ENCODE peak calls at places on chromosome 15, in nine cellular contexts. R is stimulated activated CD4-positive, alpha-beta T cell treated with anti-CD3 and anti-CD28 coated beads, Interleukin-15, amount 100 ng/mL, for 1 hour; I is activated naive CD4-positive, alpha-beta T cell; F is GM23248; C is GM13976; X is GM12865; D is mucosa of gallbladder; K is posterior cingulate gyrus; T is naive thymus-derived CD4-positive, alpha-beta T cell. Z is an unnamed sample.

GRCh38 chr15:92715753-92716152 is 60.2 kb upstream of the FAM174B start:
- DNase-seq in F (no peak), I (no peak), T (no peak), D (no peak), R (no peak), X (no peak), K (no peak), C (no peak), Z (no peak)

GRCh38 chr15:80070840-80071239 is 11.4 kb downstream of the ZFAND6 start:
- DNase-seq in D (no peak), F (peak), K (no peak), T (no peak), X (no peak), I (no peak), R (no peak), C (no peak), Z (no peak)

GRCh38 chr15:68781209-68781608 is 39.5 kb downstream of the ANP32A start:
- DNase-seq in R (no peak), I (no peak), T (no peak), C (no peak), K (no peak), D (no peak), F (no peak), X (no peak), Z (no peak)

GRCh38 chr15:52283281-52283680 is 12.3 kb downstream of the MYO5C start:
- DNase-seq in R (no peak), D (no peak), X (no peak), K (no peak), T (no peak), C (no peak), I (no peak), F (no peak), Z (no peak)

GRCh38 chr15:85482896-85483295 is 102.5 kb downstream of the AKAP13 start:
- DNase-seq in F (peak), T (no peak), R (no peak), X (no peak), K (no peak), C (no peak), I (no peak), D (no peak), Z (no peak)

GRCh38 chr15:38796589-38796988 is 232.0 kb upstream of the RASGRP1 start:
- DNase-seq in I (no peak), D (no peak), K (no peak), F (no peak), X (no peak), C (no peak), T (no peak), R (no peak), Z (no peak)

GRCh38 chr15:88166330-88166993 is 90.1 kb downstream of the NTRK3 start:
- DNase-seq in X (peak), F (peak), C (peak), T (no peak), K (no peak), D (peak), I (no peak), R (no peak), Z (no peak)

GRCh38 chr15:89105147-89105546 is 16.9 kb downstream of the ABHD2 start:
- DNase-seq in K (no peak), R (no peak), T (no peak), D (no peak), F (peak), C (no peak), I (no peak), X (no peak), Z (no peak)

GRCh38 chr15:70632981-70633380 is 130.4 kb downstream of the UACA start:
- DNase-seq in R (no peak), I (no peak), C (no peak), D (no peak), X (no peak), F (no peak), T (no peak), K (no peak), Z (no peak)

GRCh38 chr15:90893175-90894090 is 9.1 kb downstream of the FES start:
- DNase-seq in K (no peak), X (no peak), D (no peak), I (no peak), F (no peak), R (no peak), T (no peak), C (no peak), Z (no peak)

GRCh38 chr15:39770748-39771689 is 11.6 kb downstream of the FSIP1 start:
- DNase-seq in I (no peak), D (no peak), K (no peak), C (no peak), F (peak), R (no peak), T (no peak), X (no peak), Z (no peak)

GRCh38 chr15:91268510-91268909 is 168.5 kb downstream of the SV2B start:
- DNase-seq in X (peak), R (no peak), K (no peak), D (no peak), T (no peak), F (peak), I (no peak), C (no peak), Z (no peak)

GRCh38 chr15:91950631-91951384 is 97.3 kb downstream of the SLCO3A1 start:
- DNase-seq in X (no peak), T (no peak), C (no peak), F (peak), I (no peak), R (no peak), D (no peak), K (no peak), Z (no peak)

GRCh38 chr15:58546635-58547627 is 115.1 kb downstream of the LIPC start:
- DNase-seq in X (no peak), D (peak), K (no peak), C (no peak), T (no peak), I (no peak), F (peak), R (no peak), Z (no peak)

GRCh38 chr15:99719096-99719541 is 14.1 kb downstream of the LYSMD4 start:
- DNase-seq in T (no peak), C (peak), F (peak), X (peak), K (no peak), D (no peak), R (no peak), I (no peak), Z (no peak)

GRCh38 chr15:58484794-58485600 is 53.2 kb downstream of the LIPC start:
- DNase-seq in F (no peak), C (no peak), I (no peak), D (no peak), R (no peak), K (no peak), X (no peak), T (peak), Z (no peak)

GRCh38 chr15:83561661-83562060 is 92.3 kb upstream of the ADAMTSL3 start:
- DNase-seq in I (no peak), D (no peak), R (no peak), K (no peak), C (no peak), X (no peak), T (no peak), F (no peak), Z (no peak)

GRCh38 chr15:31352911-31353811 is 26.5 kb downstream of the KLF13 start:
- DNase-seq in I (no peak), R (no peak), D (no peak), F (peak), K (peak), T (peak), X (peak), C (peak), Z (no peak)

GRCh38 chr15:63023351-63023945 is 19.1 kb upstream of the TPM1 start:
- DNase-seq in T (no peak), K (no peak), X (no peak), C (no peak), F (peak), I (no peak), R (no peak), D (no peak), Z (no peak)

GRCh38 chr15:83092309-83092976 is 15.0 kb upstream of the TM6SF1 start:
- DNase-seq in T (no peak), K (no peak), C (peak), R (no peak), X (peak), I (no peak), F (peak), D (peak), Z (no peak)

GRCh38 chr15:65249641-65250040 is 37.0 kb downstream of the PARP16 start:
- DNase-seq in X (peak), D (no peak), K (no peak), R (peak), F (no peak), T (peak), C (peak), I (peak), Z (no peak)

GRCh38 chr15:27767918-27768640 is 331.0 kb downstream of the OCA2 start:
- DNase-seq in D (no peak), F (no peak), R (no peak), T (no peak), K (no peak), I (no peak), X (no peak), C (no peak), Z (no peak)

GRCh38 chr15:40080104-40080503 is 28.6 kb downstream of the BMF start:
- DNase-seq in D (no peak), R (no peak), T (no peak), K (no peak), X (no peak), F (no peak), I (no peak), C (no peak), Z (no peak)

GRCh38 chr15:49855917-49856637 is 235.2 kb downstream of the DTWD1 start:
- DNase-seq in I (no peak), D (peak), T (no peak), X (no peak), F (peak), R (no peak), C (no peak), K (no peak), Z (no peak)

GRCh38 chr15:57726411-57726810 is 19.9 kb downstream of the POLR2M start:
- DNase-seq in F (peak), T (no peak), K (no peak), I (no peak), C (no peak), R (no peak), X (no peak), D (no peak), Z (no peak)

GRCh38 chr15:97168704-97169475 is 791.6 kb upstream of the ARRDC4 start:
- DNase-seq in D (no peak), T (no peak), I (no peak), C (no peak), F (no peak), R (no peak), K (no peak), X (no peak), Z (no peak)

GRCh38 chr15:41971089-41971892 is 1.1 kb downstream of the EHD4 start:
- DNase-seq in R (peak), X (peak), T (peak), F (peak), C (peak), D (peak), K (no peak), I (peak), Z (no peak)